ENCODE peak calls at places on chromosomes 13 and 19, in six cellular contexts. One of them, this sample, is unnamed.

GRCh38 chr19:50285833-50286232 is 43.3 kb downstream of the KCNC3 start:
- ATAC-seq in Right ventricle myocardium superior: no peak
- ATAC-seq in naive thymus-derived CD8-positive, alpha-beta T cell: no peak
- ATAC-seq in Panc1: no peak
- ATAC-seq in left lung: no peak
- ATAC-seq in CD8-positive, alpha-beta T cell: no peak
- ATAC-seq in this sample: no peak

GRCh38 chr13:39452834-39453233 is 150.2 kb downstream of the LHFPL6 start:
- ATAC-seq in CD8-positive, alpha-beta T cell: no peak
- ATAC-seq in naive thymus-derived CD8-positive, alpha-beta T cell: no peak
- ATAC-seq in Right ventricle myocardium superior: peak
- ATAC-seq in left lung: peak
- ATAC-seq in Panc1: no peak
- ATAC-seq in this sample: no peak

GRCh38 chr13:35791191-35791902 is 314.9 kb upstream of the MAB21L1 start:
- ATAC-seq in CD8-positive, alpha-beta T cell: no peak
- ATAC-seq in naive thymus-derived CD8-positive, alpha-beta T cell: no peak
- ATAC-seq in Right ventricle myocardium superior: peak
- ATAC-seq in Panc1: no peak
- ATAC-seq in left lung: peak
- ATAC-seq in this sample: no peak

GRCh38 chr13:98927954-98928927 is 49.6 kb downstream of the DOCK9 start:
- ATAC-seq in naive thymus-derived CD8-positive, alpha-beta T cell: no peak
- ATAC-seq in Right ventricle myocardium superior: peak
- ATAC-seq in left lung: peak
- ATAC-seq in CD8-positive, alpha-beta T cell: no peak
- ATAC-seq in Panc1: no peak
- ATAC-seq in this sample: no peak

GRCh38 chr13:75705395-75705794 is 69.3 kb downstream of the LMO7 start:
- ATAC-seq in left lung: peak
- ATAC-seq in CD8-positive, alpha-beta T cell: peak
- ATAC-seq in naive thymus-derived CD8-positive, alpha-beta T cell: no peak
- ATAC-seq in Panc1: peak
- ATAC-seq in Right ventricle myocardium superior: no peak
- ATAC-seq in this sample: peak

GRCh38 chr19:10568444-10568825 is 344 bp downstream of the CDKN2D start:
- ATAC-seq in left lung: no peak
- ATAC-seq in CD8-positive, alpha-beta T cell: peak
- ATAC-seq in naive thymus-derived CD8-positive, alpha-beta T cell: peak
- ATAC-seq in Right ventricle myocardium superior: no peak
- ATAC-seq in Panc1: peak
- ATAC-seq in this sample: no peak

GRCh38 chr13:20412761-20413355 is 112.8 kb downstream of the CRYL1 start:
- ATAC-seq in left lung: no peak
- ATAC-seq in Panc1: no peak
- ATAC-seq in CD8-positive, alpha-beta T cell: peak
- ATAC-seq in Right ventricle myocardium superior: no peak
- ATAC-seq in naive thymus-derived CD8-positive, alpha-beta T cell: no peak
- ATAC-seq in this sample: peak

GRCh38 chr13:103517066-103517767 is 451.0 kb upstream of the SLC10A2 start:
- ATAC-seq in Right ventricle myocardium superior: no peak
- ATAC-seq in left lung: no peak
- ATAC-seq in naive thymus-derived CD8-positive, alpha-beta T cell: no peak
- ATAC-seq in CD8-positive, alpha-beta T cell: no peak
- ATAC-seq in Panc1: no peak
- ATAC-seq in this sample: no peak

GRCh38 chr13:98869408-98870090 is 108.3 kb downstream of the DOCK9 start:
- ATAC-seq in Panc1: no peak
- ATAC-seq in left lung: peak
- ATAC-seq in CD8-positive, alpha-beta T cell: no peak
- ATAC-seq in Right ventricle myocardium superior: peak
- ATAC-seq in naive thymus-derived CD8-positive, alpha-beta T cell: no peak
- ATAC-seq in this sample: no peak

GRCh38 chr19:2345076-2345475 is 15.0 kb upstream of the TMPRSS9 start:
- ATAC-seq in left lung: no peak
- ATAC-seq in Right ventricle myocardium superior: no peak
- ATAC-seq in naive thymus-derived CD8-positive, alpha-beta T cell: no peak
- ATAC-seq in Panc1: no peak
- ATAC-seq in CD8-positive, alpha-beta T cell: no peak
- ATAC-seq in this sample: no peak

GRCh38 chr13:112150352-112150751 is 83.4 kb downstream of the SOX1 start:
- ATAC-seq in Panc1: no peak
- ATAC-seq in Right ventricle myocardium superior: no peak
- ATAC-seq in naive thymus-derived CD8-positive, alpha-beta T cell: no peak
- ATAC-seq in CD8-positive, alpha-beta T cell: no peak
- ATAC-seq in left lung: peak
- ATAC-seq in this sample: no peak

GRCh38 chr19:5632241-5632612 is 9.3 kb downstream of the SAFB start:
- ATAC-seq in naive thymus-derived CD8-positive, alpha-beta T cell: no peak
- ATAC-seq in Right ventricle myocardium superior: no peak
- ATAC-seq in Panc1: no peak
- ATAC-seq in left lung: no peak
- ATAC-seq in CD8-positive, alpha-beta T cell: no peak
- ATAC-seq in this sample: no peak

GRCh38 chr19:41161903-41162302 is 31.1 kb upstream of the CYP2S1 start:
- ATAC-seq in Panc1: no peak
- ATAC-seq in left lung: no peak
- ATAC-seq in Right ventricle myocardium superior: no peak
- ATAC-seq in naive thymus-derived CD8-positive, alpha-beta T cell: no peak
- ATAC-seq in CD8-positive, alpha-beta T cell: no peak
- ATAC-seq in this sample: no peak

GRCh38 chr19:5170329-5170745 is 170.3 kb downstream of the PTPRS start:
- ATAC-seq in Right ventricle myocardium superior: no peak
- ATAC-seq in Panc1: peak
- ATAC-seq in left lung: peak
- ATAC-seq in naive thymus-derived CD8-positive, alpha-beta T cell: peak
- ATAC-seq in CD8-positive, alpha-beta T cell: peak
- ATAC-seq in this sample: no peak

GRCh38 chr13:40992678-40993077 is 26.4 kb downstream of the ELF1 start:
- ATAC-seq in naive thymus-derived CD8-positive, alpha-beta T cell: peak
- ATAC-seq in left lung: peak
- ATAC-seq in Panc1: no peak
- ATAC-seq in CD8-positive, alpha-beta T cell: peak
- ATAC-seq in Right ventricle myocardium superior: no peak
- ATAC-seq in this sample: peak

GRCh38 chr19:2613507-2614295 is 88.8 kb downstream of the GNG7 start:
- ATAC-seq in Panc1: peak
- ATAC-seq in naive thymus-derived CD8-positive, alpha-beta T cell: peak
- ATAC-seq in Right ventricle myocardium superior: peak
- ATAC-seq in CD8-positive, alpha-beta T cell: peak
- ATAC-seq in left lung: peak
- ATAC-seq in this sample: peak

GRCh38 chr19:18438331-18439024 is 545 bp upstream of the ISYNA1 start:
- ATAC-seq in CD8-positive, alpha-beta T cell: no peak
- ATAC-seq in left lung: no peak
- ATAC-seq in naive thymus-derived CD8-positive, alpha-beta T cell: no peak
- ATAC-seq in Panc1: peak
- ATAC-seq in Right ventricle myocardium superior: peak
- ATAC-seq in this sample: peak

GRCh38 chr19:38060346-38060745 is 153.3 kb downstream of the SIPA1L3 start:
- ATAC-seq in CD8-positive, alpha-beta T cell: no peak
- ATAC-seq in left lung: no peak
- ATAC-seq in Panc1: no peak
- ATAC-seq in Right ventricle myocardium superior: no peak
- ATAC-seq in naive thymus-derived CD8-positive, alpha-beta T cell: no peak
- ATAC-seq in this sample: no peak

GRCh38 chr13:45700971-45701900 is 884 bp upstream of the CBY2 start:
- ATAC-seq in left lung: no peak
- ATAC-seq in naive thymus-derived CD8-positive, alpha-beta T cell: no peak
- ATAC-seq in Right ventricle myocardium superior: no peak
- ATAC-seq in CD8-positive, alpha-beta T cell: no peak
- ATAC-seq in Panc1: no peak
- ATAC-seq in this sample: no peak

GRCh38 chr13:32195713-32196112 is 119.5 kb downstream of the ZAR1L start:
- ATAC-seq in naive thymus-derived CD8-positive, alpha-beta T cell: no peak
- ATAC-seq in left lung: no peak
- ATAC-seq in Panc1: no peak
- ATAC-seq in CD8-positive, alpha-beta T cell: no peak
- ATAC-seq in Right ventricle myocardium superior: no peak
- ATAC-seq in this sample: no peak

This sample was measured in SK-N-SH treated with all-trans-retinoic acid at 6 μM for 48 hours.